ENCODE peak calls at places on chromosome 14, in four cellular contexts. K is WTC11, Y is K562, N is HepG2. T is an unnamed sample.

GRCh38 chr14:22071001-22071400 is 397.4 kb upstream of the OR4E1 start:
- DNase-seq in N (no peak), Y (no peak), K (no peak), T (no peak)

GRCh38 chr14:38150075-38150474 is 57.6 kb upstream of the SSTR1 start:
- DNase-seq in K (no peak), Y (no peak), N (no peak), T (no peak)

GRCh38 chr14:34334329-34334728 is 127.7 kb downstream of the SPTSSA start:
- DNase-seq in Y (no peak), K (no peak), N (no peak), T (no peak)

GRCh38 chr14:103137721-103138482 is 14.6 kb downstream of the TNFAIP2 start:
- DNase-seq in Y (no peak), K (no peak), N (no peak), T (no peak)

GRCh38 chr14:76832503-76832988 is 6.3 kb downstream of the LRRC74A start:
- DNase-seq in N (peak), K (no peak), Y (no peak), T (no peak)

GRCh38 chr14:93737574-93737973 is 50.7 kb downstream of the PRIMA1 start:
- DNase-seq in Y (no peak), K (no peak), N (no peak), T (no peak)

GRCh38 chr14:98959410-98959809 is 312.6 kb downstream of the BCL11B start:
- DNase-seq in N (no peak), Y (no peak), K (no peak), T (no peak)

GRCh38 chr14:55625481-55625880 is 45.5 kb downstream of the KTN1 start:
- DNase-seq in N (no peak), K (no peak), Y (no peak), T (no peak)

GRCh38 chr14:36066636-36067035 is 109.9 kb downstream of the PTCSC3 start:
- DNase-seq in N (no peak), K (no peak), Y (no peak), T (no peak)

GRCh38 chr14:85688024-85688423 is 158.1 kb downstream of the FLRT2 start:
- DNase-seq in K (no peak), N (no peak), Y (no peak), T (no peak)

GRCh38 chr14:101965145-101965531 is 765 bp downstream of the DYNC1H1 start:
- DNase-seq in N (peak), Y (peak), K (peak), T (peak)

GRCh38 chr14:58738876-58739275 is 101.1 kb downstream of the DACT1 start:
- DNase-seq in K (no peak), Y (no peak), N (no peak), T (no peak)

GRCh38 chr14:60648934-60649814 is at the start of gene SIX1:
- DNase-seq in Y (peak), N (peak), K (peak), T (peak)
- TF ChIP-seq ELF4 in Y (no peak), N (peak), K (no peak), T (no peak)

GRCh38 chr14:73742520-73743238 is 28.5 kb upstream of the PNMA1 start:
- DNase-seq in K (no peak), Y (no peak), N (no peak), T (no peak)
- TF ChIP-seq ELF4 in K (no peak), Y (no peak), N (no peak), T (no peak)

DNA sequence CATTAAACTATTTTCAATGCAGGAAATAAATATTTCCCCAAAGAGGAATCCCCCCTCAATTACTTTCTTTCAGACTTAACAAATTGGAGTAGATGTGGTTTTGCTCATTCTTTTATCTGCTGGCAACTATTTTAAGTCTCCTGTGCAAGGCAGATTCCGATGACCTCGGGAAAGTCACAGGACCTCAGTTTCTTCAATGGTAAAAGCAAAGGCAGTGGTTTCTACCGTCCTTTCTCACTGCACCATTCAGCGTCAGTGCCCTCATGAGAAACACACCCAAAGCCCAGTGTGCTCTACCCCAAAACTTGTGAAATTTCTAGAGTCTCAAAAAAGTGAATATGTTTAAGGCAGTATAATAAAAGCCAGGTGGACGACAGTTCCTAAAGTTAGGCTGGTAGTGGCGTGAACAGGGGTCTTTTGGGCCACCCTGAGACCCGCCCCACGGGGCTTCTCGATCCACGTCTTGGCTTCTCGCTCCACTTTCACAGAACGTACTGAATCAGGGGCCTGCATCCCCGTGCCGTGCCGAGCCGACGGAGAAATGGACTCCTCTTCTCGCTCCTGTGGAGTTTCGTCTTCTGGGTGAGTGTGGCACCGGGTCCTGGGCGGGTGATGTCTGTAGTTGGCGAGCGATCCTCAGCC is 1.3 kb upstream of the ARHGAP5 start:
- DNase-seq in K (peak), Y (no peak), N (peak), T (peak)
- TF ChIP-seq ELF4 in K (no peak), Y (no peak), N (peak), T (no peak)

GRCh38 chr14:74501135-74501614 is 7.6 kb downstream of the ISCA2 start:
- DNase-seq in Y (peak), N (peak), K (peak), T (peak)
- TF ChIP-seq ELF4 in Y (no peak), N (no peak), K (no peak), T (no peak)

GRCh38 chr14:79820866-79821535 is 390.3 kb downstream of the DIO2 start:
- DNase-seq in K (no peak), Y (no peak), N (no peak), T (no peak)
- TF ChIP-seq ELF4 in K (no peak), Y (no peak), N (no peak), T (no peak)

DNA sequence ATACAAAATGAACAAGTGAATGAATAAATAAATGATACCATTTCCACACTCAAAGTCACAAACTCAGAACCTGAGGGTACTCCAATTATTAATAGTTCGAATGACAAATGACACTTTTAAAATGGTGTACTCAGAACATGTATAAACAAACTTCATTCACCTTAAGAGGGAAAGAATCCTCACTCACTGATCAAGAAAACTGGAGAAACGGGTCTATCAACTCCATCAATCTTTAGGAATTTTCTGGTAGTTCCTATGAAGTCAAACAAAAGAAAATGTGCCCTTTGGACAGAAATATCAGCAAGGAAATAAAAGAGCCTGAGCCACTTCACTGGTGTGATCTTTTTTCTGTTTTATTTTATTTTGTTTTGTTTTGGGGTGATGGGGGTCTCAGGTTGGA is 5.2 kb upstream of the NRDE2 start:
- DNase-seq in Y (no peak), N (no peak), K (no peak), T (no peak)
- TF ChIP-seq ELF4 in Y (no peak), N (no peak), K (no peak), T (no peak)

DNA sequence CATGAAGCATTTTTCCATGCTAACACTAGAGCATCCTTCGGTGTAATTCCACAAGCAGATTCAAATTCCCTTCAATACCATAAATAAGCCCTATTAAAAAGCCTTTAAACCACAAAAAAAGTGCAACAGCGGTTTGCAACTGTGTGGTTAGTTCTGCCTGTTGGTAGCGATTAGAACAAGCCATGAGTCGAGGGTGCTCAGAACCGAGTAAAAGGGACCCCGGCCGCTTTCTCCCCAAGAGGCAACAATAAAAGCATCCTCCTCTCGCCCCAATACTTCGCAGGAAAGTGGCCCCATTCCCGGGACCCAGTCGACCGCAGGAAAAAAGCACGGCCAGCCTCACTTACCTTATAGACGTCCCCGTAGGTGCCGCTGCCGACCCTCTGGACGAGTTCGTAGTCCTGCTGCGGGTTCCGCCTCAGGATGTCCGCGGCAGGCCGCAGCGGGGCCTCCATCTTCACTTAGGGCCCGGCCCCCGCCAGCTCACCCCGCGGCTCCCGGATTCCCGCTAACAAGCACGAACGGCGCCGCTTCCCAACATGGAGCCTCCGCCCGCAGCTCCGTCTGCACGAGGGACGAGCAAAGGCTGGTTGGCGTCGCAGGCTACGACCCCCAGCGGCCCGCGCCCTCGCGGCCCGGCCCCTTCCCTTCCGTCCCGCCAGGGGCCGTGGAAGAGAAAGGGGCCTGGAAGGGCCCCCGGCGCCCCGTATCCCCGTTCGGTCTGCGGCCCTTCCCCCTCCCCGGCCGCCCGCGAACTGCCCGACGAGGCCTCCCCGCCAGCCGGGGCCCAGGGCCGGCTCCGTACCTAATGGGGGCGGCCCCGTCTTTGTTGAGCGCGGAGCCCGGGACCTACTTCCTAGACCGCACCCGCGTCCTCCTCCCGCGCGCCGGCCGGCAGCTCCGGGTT is 521 bp downstream of the MAP4K5 start:
- DNase-seq in N (no peak), Y (no peak), K (peak), T (peak)
- TF ChIP-seq ELF4 in N (no peak), Y (no peak), K (no peak), T (no peak)